ENCODE peak calls at places on chromosome 18, in five cellular contexts. D is CD4-positive, alpha-beta T cell; M is heart left ventricle; Q is naive thymus-derived CD4-positive, alpha-beta T cell; X is endothelial cell of umbilical vein. C is an unnamed sample.

GRCh38 chr18:13405305-13406038 is 186.9 kb downstream of the LDLRAD4 start:
- DNase-seq in Q (no peak), M (no peak), D (no peak), X (no peak), C (no peak)

GRCh38 chr18:2654105-2654827 is 1.3 kb upstream of the SMCHD1 start:
- DNase-seq in D (no peak), Q (no peak), X (no peak), M (no peak), C (no peak)

GRCh38 chr18:79566841-79567370 is 112.7 kb upstream of the CTDP1 start:
- DNase-seq in Q (no peak), M (peak; percentile 15), D (no peak), X (no peak), C (no peak)

GRCh38 chr18:24268784-24269550 is 128.7 kb downstream of the OSBPL1A start:
- DNase-seq in D (no peak), X (no peak), Q (no peak), M (no peak), C (no peak)

GRCh38 chr18:36321636-36322407 is 24.3 kb downstream of the FHOD3 start:
- DNase-seq in X (no peak), Q (no peak), D (no peak), M (no peak), C (no peak)

GRCh38 chr18:36299010-36299409 is 1.5 kb downstream of the FHOD3 start:
- DNase-seq in X (no peak), Q (no peak), D (no peak), M (no peak), C (no peak)

GRCh38 chr18:68679531-68679930 is 35.4 kb downstream of the TMX3 start:
- DNase-seq in X (no peak), M (no peak), D (no peak), Q (no peak), C (no peak)

GRCh38 chr18:22705328-22705727 is 227.8 kb upstream of the RBBP8 start:
- DNase-seq in D (no peak), Q (no peak), M (no peak), X (no peak), C (no peak)

GRCh38 chr18:63237911-63238710 is 81.5 kb downstream of the BCL2 start:
- DNase-seq in M (peak; percentile 47), Q (no peak), D (no peak), X (peak; percentile 84), C (no peak)

GRCh38 chr18:21408681-21409080 is 166.6 kb downstream of the GREB1L start:
- DNase-seq in X (no peak), Q (no peak), M (no peak), D (no peak), C (no peak)

GRCh38 chr18:21123290-21123926 is 11.8 kb upstream of the ROCK1 start:
- DNase-seq in Q (peak; percentile 8), M (no peak), X (no peak), D (no peak), C (no peak)

GRCh38 chr18:78716022-78716421 is 263.6 kb upstream of the SALL3 start:
- DNase-seq in X (no peak), Q (no peak), D (no peak), M (no peak), C (no peak)

GRCh38 chr18:28652654-28653053 is 475.7 kb upstream of the CDH2 start:
- DNase-seq in M (no peak), X (no peak), D (no peak), Q (no peak), C (no peak)

GRCh38 chr18:62967089-62967488 is 251.7 kb downstream of the PHLPP1 start:
- DNase-seq in X (no peak), D (no peak), M (no peak), Q (no peak), C (no peak)

GRCh38 chr18:63216911-63217311 is 102.7 kb downstream of the BCL2 start:
- DNase-seq in Q (peak; percentile 52), X (no peak), M (no peak), D (peak; percentile 31), C (no peak)

GRCh38 chr18:24397131-24397693 is 412 bp downstream of the OSBPL1A start:
- DNase-seq in Q (peak; percentile 23), D (peak; percentile 2), X (peak; percentile 86), M (no peak), C (no peak)

GRCh38 chr18:26803643-26804042 is 61.9 kb downstream of the AQP4 start:
- DNase-seq in X (no peak), D (no peak), Q (no peak), M (no peak), C (no peak)

GRCh38 chr18:36828157-36828629 is 609 bp downstream of the TPGS2 start:
- DNase-seq in M (no peak), Q (peak; percentile 16), D (peak; percentile 12), X (peak; percentile 46), C (peak; percentile 23)

GRCh38 chr18:22332590-22332989 is 85.1 kb downstream of the CTAGE1 start:
- DNase-seq in M (no peak), Q (no peak), X (no peak), D (no peak), C (no peak)

GRCh38 chr18:76756491-76757288 is 65.7 kb upstream of the ZNF236 start:
- DNase-seq in D (no peak), Q (no peak), X (no peak), M (no peak), C (no peak)

GRCh38 chr18:65436430-65436829 is 314.4 kb upstream of the CDH7 start:
- DNase-seq in M (no peak), D (no peak), X (no peak), Q (no peak), C (no peak)

GRCh38 chr18:35430721-35431441 is 53.7 kb upstream of the ZNF396 start:
- DNase-seq in D (no peak), M (no peak), Q (no peak), X (peak; percentile 91), C (no peak)

GRCh38 chr18:7755753-7756475 is 188.8 kb downstream of the PTPRM start:
- DNase-seq in Q (no peak), D (no peak), M (no peak), X (peak; percentile 62), C (no peak)

GRCh38 chr18:63099848-63100625 is 219.5 kb downstream of the BCL2 start:
- DNase-seq in Q (no peak), M (peak; percentile 90), D (no peak), X (no peak), C (peak; percentile 82)

GRCh38 chr18:10239138-10239537 is 215.3 kb upstream of the APCDD1 start:
- DNase-seq in D (no peak), Q (no peak), M (no peak), X (peak; percentile 16), C (no peak)

GRCh38 chr18:8781671-8782070 is 76.3 kb downstream of the MTCL1 start:
- DNase-seq in D (no peak), Q (no peak), X (no peak), M (no peak), C (no peak)

GRCh38 chr18:32296851-32297250 is 107.0 kb downstream of the MEP1B start:
- DNase-seq in Q (no peak), X (no peak), M (no peak), D (no peak), C (no peak)

GRCh38 chr18:74040459-74041332 is 106.9 kb downstream of the FBXO15 start:
- DNase-seq in X (no peak), M (no peak), D (peak; percentile 63), Q (peak; percentile 62), C (peak; percentile 38)

GRCh38 chr18:57422313-57422872 is 12.8 kb upstream of the ONECUT2 start:
- DNase-seq in X (no peak), D (no peak), M (no peak), Q (no peak), C (no peak)
- H3K27ac ChIP-seq in X (no peak overlapping the region), D (no peak overlapping the region), M (no peak overlapping the region), Q (no peak overlapping the region), C (no peak overlapping the region)

GRCh38 chr18:70292628-70293027 is 3.8 kb downstream of the SOCS6 start:
- DNase-seq in X (no peak), Q (no peak), M (no peak), D (no peak), C (peak; percentile 52)

GRCh38 chr18:70291295-70291574 is 2.4 kb downstream of the SOCS6 start:
- DNase-seq in M (no peak), Q (no peak), D (no peak), X (no peak), C (no peak)

GRCh38 chr18:70294471-70295191 is 5.8 kb downstream of the SOCS6 start:
- DNase-seq in M (no peak), Q (no peak), D (no peak), X (no peak), C (no peak)

GRCh38 chr18:70295192-70295522 is 6.3 kb downstream of the SOCS6 start:
- DNase-seq in X (no peak), Q (no peak), M (no peak), D (no peak), C (no peak)

GRCh38 chr18:70293166-70293565 is 4.3 kb downstream of the SOCS6 start:
- DNase-seq in D (no peak), Q (no peak), X (no peak), M (no peak), C (no peak)
- H3K27ac ChIP-seq in D (no peak overlapping the region), Q (no peak overlapping the region), X (no peak overlapping the region), M (peak overlapping the region; percentile 2), C (peak overlapping the region; percentile 18)

GRCh38 chr18:501406-501714 is 859 bp upstream of the COLEC12 start:
- DNase-seq in X (no peak), D (no peak), M (no peak), Q (no peak), C (no peak)

GRCh38 chr18:498901-499300 is 1.6 kb downstream of the COLEC12 start:
- DNase-seq in Q (no peak), X (no peak), D (no peak), M (no peak), C (no peak)

GRCh38 chr18:500230-500555 is 308 bp downstream of the COLEC12 start:
- DNase-seq in M (no peak), Q (no peak), X (no peak), D (no peak), C (no peak)

GRCh38 chr18:500556-501405 is at the start of gene COLEC12:
- DNase-seq in Q (no peak), D (no peak), M (no peak), X (no peak), C (no peak)

GRCh38 chr18:499351-500229 is 911 bp downstream of the COLEC12 start:
- DNase-seq in X (peak; percentile 57), D (no peak), Q (no peak), M (no peak), C (no peak)
- H3K27ac ChIP-seq in X (no peak overlapping the region), D (no peak overlapping the region), Q (no peak overlapping the region), M (peak overlapping the region; percentile 49), C (no peak overlapping the region)

DNA sequence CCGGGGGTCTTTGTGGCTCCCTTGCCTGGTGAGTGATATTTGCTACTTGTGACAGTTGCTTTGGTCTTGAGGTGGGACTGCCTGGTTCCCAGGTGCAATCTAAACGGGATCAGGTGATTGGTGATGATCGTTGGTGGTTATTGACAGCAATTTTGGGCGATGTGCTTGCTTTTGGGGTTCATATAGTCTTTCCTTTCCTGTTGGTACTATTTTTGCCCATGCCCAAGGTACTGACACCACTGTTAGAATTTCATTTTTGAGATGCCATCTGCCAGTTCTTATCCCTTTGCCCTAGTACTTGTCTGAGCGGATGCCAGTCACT is 573 bp downstream of the WDR7 start:
- DNase-seq in X (peak; percentile 15), Q (no peak), D (no peak), M (no peak), C (no peak)
- H3K27ac ChIP-seq in X (peak overlapping the region; percentile 36), Q (peak overlapping the region; percentile 75), D (peak overlapping the region; percentile 88), M (peak overlapping the region; percentile 95), C (peak overlapping the region; percentile 89)